ENCODE peak calls at places on chromosome X, in eight cellular contexts. Y is LoVo, S is NCI-H2171, W is H4, G is Ammon's horn, Z is ovary, P is sciatic nerve, D is T-helper 1 cell. N is an unnamed sample.
A peak's percentile ranks its signal among the peaks of the same experiment; 100 is the strongest.

GRCh38 chrX:13081385-13082285 is 37.2 kb upstream of the FAM9C start:
- DNase-seq in P (no peak), Z (no peak), D (no peak), W (no peak), Y (no peak), G (no peak), S (no peak), N (no peak)

GRCh38 chrX:140710710-140711109 is 1.2 kb downstream of the LINC00632 start:
- DNase-seq in P (no peak), Y (no peak), G (peak; percentile 90), Z (no peak), D (no peak), W (no peak), S (no peak), N (no peak)

GRCh38 chrX:50988649-50989048 is 78.1 kb downstream of the BMP15 start:
- DNase-seq in G (peak; percentile 50), W (no peak), D (no peak), Z (peak; percentile 16), S (no peak), Y (peak; percentile 9), P (no peak), N (no peak)

GRCh38 chrX:153766098-153766817 is 2.2 kb downstream of the PLXNB3 start:
- DNase-seq in W (peak; percentile 83), D (no peak), Z (peak; percentile 28), G (peak; percentile 74), S (no peak), Y (no peak), P (peak; percentile 61), N (no peak)

GRCh38 chrX:72060196-72060974 is 71.3 kb downstream of the RTL5 start:
- DNase-seq in D (no peak), P (no peak), S (no peak), W (no peak), G (peak; percentile 80), Z (peak; percentile 58), Y (no peak), N (no peak)

GRCh38 chrX:106415276-106415895 is 196.4 kb upstream of the RADX start:
- DNase-seq in S (no peak), D (no peak), G (peak; percentile 24), Z (no peak), P (no peak), W (peak; percentile 6), Y (peak; percentile 27), N (no peak)

GRCh38 chrX:24498975-24499374 is 33.9 kb downstream of the PDK3 start:
- DNase-seq in D (no peak), Y (peak; percentile 26), Z (no peak), P (no peak), S (no peak), G (no peak), W (no peak), N (no peak)

GRCh38 chrX:153310901-153311300 is 10.7 kb downstream of the PNMA6F start:
- DNase-seq in W (no peak), Z (no peak), G (no peak), Y (no peak), P (no peak), S (no peak), D (no peak), N (no peak)

GRCh38 chrX:108122748-108123147 is 31.2 kb downstream of the ATG4A start:
- DNase-seq in Z (no peak), S (no peak), W (no peak), D (no peak), G (no peak), P (no peak), Y (no peak), N (no peak)

GRCh38 chrX:81355436-81355835 is 153.5 kb downstream of the SH3BGRL start:
- DNase-seq in S (no peak), W (no peak), D (no peak), P (no peak), G (no peak), Y (no peak), Z (no peak), N (no peak)

N was measured in cortex of kidney.